ENCODE peak calls at places on chromosomes 2 and 18, in eight cellular contexts. L is IMR-90, C is cardiac muscle cell, N is fibroblast of pulmonary artery, P is psoas muscle, E is transverse colon, S is upper lobe of right lung, I is astrocyte. X is an unnamed sample.
A peak's percentile ranks its signal among the peaks of the same experiment; 100 is the strongest.

GRCh38 chr2:53813151-53813550 is 26.3 kb downstream of the ERLEC1 start:
- DNase-seq in L (no peak), C (no peak), N (no peak), P (no peak), E (no peak), S (no peak), I (no peak), X (no peak)

GRCh38 chr2:16613475-16613874 is 52.2 kb downstream of the CYRIA start:
- DNase-seq in L (no peak), C (no peak), N (peak; percentile 55), P (no peak), E (no peak), S (no peak), I (no peak), X (peak; percentile 49)

GRCh38 chr2:178066890-178067669 is 5.5 kb downstream of the PDE11A start:
- DNase-seq in L (no peak), C (no peak), N (no peak), P (no peak), E (no peak), S (no peak), I (peak; percentile 36), X (no peak)

GRCh38 chr2:9462872-9463697 is 11.3 kb upstream of the IAH1 start:
- DNase-seq in L (peak; percentile 32), C (no peak), N (no peak), P (no peak), E (no peak), S (no peak), I (no peak), X (no peak)

GRCh38 chr2:84958135-84959044 is 12.6 kb upstream of the KCMF1 start:
- DNase-seq in L (peak; percentile 97), C (peak; percentile 91), N (peak; percentile 85), P (no peak), E (peak; percentile 55), S (peak; percentile 67), I (peak; percentile 96), X (peak; percentile 83)

GRCh38 chr18:34840416-34840815 is 130.3 kb downstream of the DTNA start:
- DNase-seq in L (no peak), C (no peak), N (no peak), P (no peak), E (no peak), S (no peak), I (no peak), X (no peak)

GRCh38 chr18:41992066-41992465 is 37.0 kb downstream of the PIK3C3 start:
- DNase-seq in L (no peak), C (no peak), N (peak; percentile 7), P (no peak), E (no peak), S (no peak), I (peak; percentile 23), X (peak; percentile 10)

GRCh38 chr2:176075476-176075875 is 8.3 kb downstream of the EVX2 start:
- DNase-seq in L (no peak), C (no peak), N (no peak), P (no peak), E (no peak), S (no peak), I (no peak), X (no peak)

GRCh38 chr2:65686928-65687521 is 254.6 kb upstream of the SPRED2 start:
- DNase-seq in L (no peak), C (no peak), N (no peak), P (no peak), E (no peak), S (no peak), I (no peak), X (no peak)

GRCh38 chr18:12433829-12434540 is 26.3 kb downstream of the PRELID3A start:
- DNase-seq in L (no peak), C (no peak), N (no peak), P (no peak), E (no peak), S (no peak), I (no peak), X (no peak)

GRCh38 chr2:464562-465309 is 176.8 kb upstream of the ALKAL2 start:
- DNase-seq in L (no peak), C (no peak), N (no peak), P (no peak), E (no peak), S (no peak), I (no peak), X (no peak)

GRCh38 chr18:40407913-40408312 is 1547.1 kb upstream of the PIK3C3 start:
- DNase-seq in L (peak; percentile 28), C (no peak), N (peak; percentile 24), P (no peak), E (no peak), S (no peak), I (peak; percentile 71), X (peak; percentile 19)

GRCh38 chr2:205706769-205707375 is 24.6 kb downstream of the NRP2 start:
- DNase-seq in L (peak; percentile 97), C (no peak), N (peak; percentile 90), P (peak; percentile 78), E (peak; percentile 58), S (no peak), I (peak; percentile 97), X (peak; percentile 85)
- H3K4me3 ChIP-seq in L (no peak overlapping the region), C (no peak overlapping the region), N (no peak overlapping the region), P (no peak overlapping the region), E (no peak overlapping the region), S (no peak overlapping the region), I (no peak overlapping the region), X (no peak overlapping the region)

DNA sequence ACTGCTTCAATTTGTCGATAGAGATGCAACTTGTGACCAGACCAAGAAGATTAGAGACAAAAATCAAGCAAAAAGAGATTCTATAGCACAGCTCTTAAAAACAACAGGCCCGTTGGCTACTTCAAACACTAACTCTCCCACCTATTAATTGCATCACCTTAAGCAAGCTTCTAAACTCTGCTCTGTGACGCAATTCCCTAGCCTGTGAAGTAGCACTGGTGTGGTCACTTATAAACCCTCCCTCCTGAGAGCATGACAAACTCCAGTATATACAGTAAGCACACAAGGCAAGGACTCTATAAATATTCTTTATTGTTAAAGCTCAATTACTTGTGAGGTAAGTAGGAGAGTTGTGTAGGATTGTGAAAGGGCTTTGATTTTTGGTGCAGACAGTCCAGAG is 72.3 kb downstream of the CMPK2 start:
- DNase-seq in L (peak; percentile 19), C (no peak), N (no peak), P (no peak), E (no peak), S (no peak), I (no peak), X (no peak)
- TF ChIP-seq CTCF in L (no peak), C (no peak), N (no peak), P (no peak), E (no peak), S (no peak), I (no peak), X (no peak)

GRCh38 chr2:218983971-218984238 is 1.1 kb downstream of the FEV start:
- DNase-seq in L (no peak), C (no peak), N (no peak), P (no peak), E (no peak), S (no peak), I (no peak), X (no peak)

GRCh38 chr2:218983263-218983970 is 1.6 kb downstream of the FEV start:
- DNase-seq in L (no peak), C (no peak), N (no peak), P (peak; percentile 28), E (no peak), S (no peak), I (no peak), X (no peak)

GRCh38 chr2:218980800-218981389 is 4.1 kb downstream of the FEV start:
- DNase-seq in L (no peak), C (no peak), N (no peak), P (peak; percentile 42), E (no peak), S (no peak), I (no peak), X (no peak)

GRCh38 chr2:218981390-218982311 is 3.3 kb downstream of the FEV start:
- DNase-seq in L (peak; percentile 12), C (peak; percentile 62), N (peak; percentile 16), P (peak; percentile 59), E (peak; percentile 46), S (peak; percentile 67), I (peak; percentile 6), X (no peak)

GRCh38 chr2:218982312-218983262 is 2.4 kb downstream of the FEV start:
- DNase-seq in L (no peak), C (no peak), N (no peak), P (peak; percentile 46), E (no peak), S (no peak), I (no peak), X (no peak)
- H3K4me3 ChIP-seq in L (no peak overlapping the region), C (no peak overlapping the region), N (no peak overlapping the region), P (peak overlapping the region; percentile 43), E (no peak overlapping the region), S (peak overlapping the region; percentile 23), I (no peak overlapping the region), X (no peak overlapping the region)

GRCh38 chr18:45341454-45341853 is 273.8 kb upstream of the SLC14A2 start:
- DNase-seq in L (no peak), C (no peak), N (no peak), P (no peak), E (no peak), S (no peak), I (no peak), X (no peak)
- TF ChIP-seq CTCF in L (no peak), C (no peak), N (no peak), P (no peak), E (no peak), S (no peak), I (no peak), X (no peak)

GRCh38 chr2:7508220-7508943 is 591.2 kb downstream of the RNF144A start:
- DNase-seq in L (no peak), C (no peak), N (no peak), P (no peak), E (no peak), S (no peak), I (no peak), X (no peak)
- H3K4me3 ChIP-seq in L (no peak overlapping the region), C (no peak overlapping the region), N (no peak overlapping the region), P (no peak overlapping the region), E (no peak overlapping the region), S (no peak overlapping the region), I (no peak overlapping the region), X (no peak overlapping the region)

X was measured in cardiac fibroblast.